ENCODE peak calls at places on chromosomes 1 and 21, in seven cellular contexts. One of them, this sample, is unnamed.

GRCh38 chr1:58755468-58755872 is 28.4 kb downstream of the JUN start:
- DNase-seq in DND-41: peak
- DNase-seq in PC-3: peak
- DNase-seq in lower leg skin: peak
- DNase-seq in chondrocyte: no peak
- DNase-seq in GM23338: no peak
- DNase-seq in choroid plexus epithelial cell: peak
- DNase-seq in this sample: no peak

GRCh38 chr1:27366411-27367159 is at the start of gene MAP3K6:
- DNase-seq in DND-41: peak
- DNase-seq in choroid plexus epithelial cell: peak
- DNase-seq in lower leg skin: peak
- DNase-seq in GM23338: peak
- DNase-seq in chondrocyte: peak
- DNase-seq in PC-3: peak
- DNase-seq in this sample: no peak

GRCh38 chr1:101905298-101905794 is 91.4 kb downstream of the OLFM3 start:
- DNase-seq in chondrocyte: no peak
- DNase-seq in DND-41: no peak
- DNase-seq in lower leg skin: no peak
- DNase-seq in GM23338: no peak
- DNase-seq in PC-3: no peak
- DNase-seq in choroid plexus epithelial cell: no peak
- DNase-seq in this sample: no peak

GRCh38 chr1:78333426-78334012 is 157.3 kb upstream of the PTGFR start:
- DNase-seq in PC-3: peak
- DNase-seq in choroid plexus epithelial cell: peak
- DNase-seq in GM23338: peak
- DNase-seq in DND-41: no peak
- DNase-seq in lower leg skin: no peak
- DNase-seq in chondrocyte: no peak
- DNase-seq in this sample: no peak

GRCh38 chr21:45124596-45124995 is 50.2 kb downstream of the ADARB1 start:
- DNase-seq in DND-41: no peak
- DNase-seq in PC-3: no peak
- DNase-seq in chondrocyte: no peak
- DNase-seq in GM23338: no peak
- DNase-seq in lower leg skin: no peak
- DNase-seq in choroid plexus epithelial cell: no peak
- DNase-seq in this sample: no peak

GRCh38 chr21:42672699-42673458 is 19.5 kb downstream of the PDE9A start:
- DNase-seq in choroid plexus epithelial cell: peak
- DNase-seq in GM23338: no peak
- DNase-seq in lower leg skin: no peak
- DNase-seq in DND-41: no peak
- DNase-seq in PC-3: peak
- DNase-seq in chondrocyte: no peak
- DNase-seq in this sample: no peak

GRCh38 chr1:202274611-202275010 is 67.1 kb downstream of the UBE2T start:
- DNase-seq in choroid plexus epithelial cell: peak
- DNase-seq in chondrocyte: no peak
- DNase-seq in DND-41: peak
- DNase-seq in PC-3: peak
- DNase-seq in lower leg skin: peak
- DNase-seq in GM23338: peak
- DNase-seq in this sample: no peak

GRCh38 chr21:17514124-17514481 is 1.3 kb downstream of the CXADR start:
- DNase-seq in PC-3: peak
- DNase-seq in GM23338: peak
- DNase-seq in DND-41: no peak
- DNase-seq in choroid plexus epithelial cell: peak
- DNase-seq in lower leg skin: no peak
- DNase-seq in chondrocyte: no peak
- DNase-seq in this sample: no peak

GRCh38 chr1:151542710-151543129 is 2.6 kb downstream of the TUFT1 start:
- DNase-seq in DND-41: no peak
- DNase-seq in choroid plexus epithelial cell: no peak
- DNase-seq in GM23338: no peak
- DNase-seq in lower leg skin: peak
- DNase-seq in chondrocyte: no peak
- DNase-seq in PC-3: peak
- DNase-seq in this sample: no peak

GRCh38 chr1:38190978-38191377 is 144.4 kb upstream of the POU3F1 start:
- DNase-seq in chondrocyte: no peak
- DNase-seq in DND-41: no peak
- DNase-seq in PC-3: no peak
- DNase-seq in GM23338: no peak
- DNase-seq in lower leg skin: no peak
- DNase-seq in choroid plexus epithelial cell: no peak
- DNase-seq in this sample: no peak

GRCh38 chr1:183716286-183716685 is 63.2 kb upstream of the APOBEC4 start:
- DNase-seq in choroid plexus epithelial cell: no peak
- DNase-seq in GM23338: no peak
- DNase-seq in PC-3: no peak
- DNase-seq in lower leg skin: no peak
- DNase-seq in DND-41: no peak
- DNase-seq in chondrocyte: no peak
- DNase-seq in this sample: no peak

GRCh38 chr1:38817958-38818705 is 41.4 kb downstream of the RRAGC start:
- DNase-seq in PC-3: no peak
- DNase-seq in chondrocyte: no peak
- DNase-seq in DND-41: no peak
- DNase-seq in lower leg skin: no peak
- DNase-seq in GM23338: peak
- DNase-seq in choroid plexus epithelial cell: no peak
- DNase-seq in this sample: peak

DNA sequence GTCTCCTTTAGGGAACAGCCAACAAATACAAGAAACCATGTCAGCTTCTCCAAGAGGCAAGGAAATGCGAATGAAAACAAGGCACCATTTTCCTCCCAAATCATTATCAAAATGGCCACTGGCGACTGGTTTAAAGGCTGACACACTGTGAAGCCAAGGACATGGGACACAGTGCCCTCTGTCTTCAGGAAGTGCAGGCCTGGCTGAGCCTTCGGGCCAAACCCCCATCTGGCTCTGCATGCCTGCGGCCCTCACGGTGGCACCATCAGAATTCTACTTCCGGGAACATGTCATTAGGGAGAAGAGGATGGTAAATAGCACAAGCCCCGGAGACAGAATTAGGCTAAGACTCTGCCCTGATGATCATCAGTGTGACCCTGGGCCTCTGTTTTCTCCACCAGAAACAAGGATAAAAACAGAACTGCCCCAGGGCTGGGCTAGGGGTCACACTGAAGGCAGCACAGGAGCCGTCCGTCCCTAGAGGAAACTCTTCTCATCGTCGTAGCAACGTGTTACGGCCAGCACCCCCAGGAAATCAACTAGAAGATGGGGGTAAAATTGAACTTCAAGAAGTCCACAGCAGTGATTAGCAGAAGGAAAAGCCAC is 103.5 kb downstream of the NPHP4 start:
- DNase-seq in PC-3: no peak
- DNase-seq in choroid plexus epithelial cell: no peak
- DNase-seq in lower leg skin: no peak
- DNase-seq in DND-41: no peak
- DNase-seq in chondrocyte: no peak
- DNase-seq in GM23338: peak
- DNase-seq in this sample: no peak
- TF ChIP-seq CTCF in PC-3: no peak
- TF ChIP-seq CTCF in choroid plexus epithelial cell: peak
- TF ChIP-seq CTCF in lower leg skin: no peak
- TF ChIP-seq CTCF in DND-41: peak
- TF ChIP-seq CTCF in chondrocyte: peak
- TF ChIP-seq CTCF in GM23338: no peak
- TF ChIP-seq CTCF in this sample: no peak

DNA sequence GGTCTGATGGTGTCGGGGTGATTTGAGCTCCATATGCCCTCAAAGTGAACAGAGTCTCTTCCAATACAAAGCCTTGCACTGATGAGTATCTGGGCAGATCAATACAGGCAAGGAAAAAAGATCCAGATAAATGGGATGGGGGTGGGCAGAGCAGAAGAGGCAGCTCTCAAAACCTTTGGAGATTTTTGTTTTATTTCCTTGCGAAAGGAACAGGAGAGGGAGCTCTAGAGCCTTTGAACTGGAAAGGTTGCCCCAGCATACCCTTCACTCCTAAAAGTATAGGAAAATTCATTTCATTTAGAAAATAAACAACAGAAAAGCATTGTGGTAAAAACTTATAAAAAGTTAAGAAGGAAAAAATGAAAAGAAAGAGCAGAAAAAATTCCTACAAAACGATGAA is 31.4 kb upstream of the OLIG2 start:
- DNase-seq in choroid plexus epithelial cell: peak
- DNase-seq in PC-3: peak
- DNase-seq in DND-41: no peak
- DNase-seq in GM23338: peak
- DNase-seq in chondrocyte: no peak
- DNase-seq in lower leg skin: no peak
- DNase-seq in this sample: no peak
- TF ChIP-seq CTCF in choroid plexus epithelial cell: peak
- TF ChIP-seq CTCF in PC-3: peak
- TF ChIP-seq CTCF in DND-41: peak
- TF ChIP-seq CTCF in GM23338: peak
- TF ChIP-seq CTCF in chondrocyte: peak
- TF ChIP-seq CTCF in lower leg skin: no peak
- TF ChIP-seq CTCF in this sample: no peak

GRCh38 chr1:218350022-218350525 is 4.9 kb downstream of the TGFB2 start:
- DNase-seq in choroid plexus epithelial cell: no peak
- DNase-seq in DND-41: no peak
- DNase-seq in PC-3: no peak
- DNase-seq in chondrocyte: no peak
- DNase-seq in GM23338: no peak
- DNase-seq in lower leg skin: no peak
- DNase-seq in this sample: no peak

GRCh38 chr1:218350909-218351616 is 5.9 kb downstream of the TGFB2 start:
- DNase-seq in lower leg skin: no peak
- DNase-seq in choroid plexus epithelial cell: peak
- DNase-seq in GM23338: no peak
- DNase-seq in PC-3: peak
- DNase-seq in chondrocyte: no peak
- DNase-seq in DND-41: no peak
- DNase-seq in this sample: no peak

GRCh38 chr1:218353656-218354055 is 8.5 kb downstream of the TGFB2 start:
- DNase-seq in DND-41: no peak
- DNase-seq in choroid plexus epithelial cell: no peak
- DNase-seq in PC-3: no peak
- DNase-seq in lower leg skin: no peak
- DNase-seq in chondrocyte: no peak
- DNase-seq in GM23338: no peak
- DNase-seq in this sample: no peak

GRCh38 chr1:218349365-218350021 is 4.4 kb downstream of the TGFB2 start:
- DNase-seq in lower leg skin: no peak
- DNase-seq in PC-3: peak
- DNase-seq in GM23338: no peak
- DNase-seq in DND-41: no peak
- DNase-seq in chondrocyte: no peak
- DNase-seq in choroid plexus epithelial cell: no peak
- DNase-seq in this sample: no peak

GRCh38 chr1:218351617-218352438 is 6.7 kb downstream of the TGFB2 start:
- DNase-seq in GM23338: peak
- DNase-seq in choroid plexus epithelial cell: peak
- DNase-seq in DND-41: peak
- DNase-seq in chondrocyte: no peak
- DNase-seq in PC-3: peak
- DNase-seq in lower leg skin: no peak
- DNase-seq in this sample: peak
- TF ChIP-seq CTCF in GM23338: peak
- TF ChIP-seq CTCF in choroid plexus epithelial cell: peak
- TF ChIP-seq CTCF in DND-41: peak
- TF ChIP-seq CTCF in chondrocyte: peak
- TF ChIP-seq CTCF in PC-3: peak
- TF ChIP-seq CTCF in lower leg skin: no peak
- TF ChIP-seq CTCF in this sample: no peak

GRCh38 chr1:117121589-117122296 is at the start of gene TRIM45:
- DNase-seq in DND-41: peak
- DNase-seq in chondrocyte: peak
- DNase-seq in GM23338: peak
- DNase-seq in PC-3: peak
- DNase-seq in lower leg skin: peak
- DNase-seq in choroid plexus epithelial cell: peak
- DNase-seq in this sample: peak

GRCh38 chr1:117123274-117123673 is 1.7 kb upstream of the TRIM45 start:
- DNase-seq in DND-41: no peak
- DNase-seq in PC-3: no peak
- DNase-seq in GM23338: no peak
- DNase-seq in choroid plexus epithelial cell: no peak
- DNase-seq in chondrocyte: no peak
- DNase-seq in lower leg skin: no peak
- DNase-seq in this sample: no peak

GRCh38 chr1:117118101-117118500 is 3.4 kb downstream of the TRIM45 start:
- DNase-seq in GM23338: no peak
- DNase-seq in lower leg skin: no peak
- DNase-seq in PC-3: no peak
- DNase-seq in choroid plexus epithelial cell: no peak
- DNase-seq in chondrocyte: no peak
- DNase-seq in DND-41: no peak
- DNase-seq in this sample: no peak

GRCh38 chr1:117122297-117123025 is 912 bp upstream of the TRIM45 start:
- DNase-seq in GM23338: no peak
- DNase-seq in choroid plexus epithelial cell: no peak
- DNase-seq in chondrocyte: no peak
- DNase-seq in DND-41: no peak
- DNase-seq in lower leg skin: no peak
- DNase-seq in PC-3: no peak
- DNase-seq in this sample: no peak

GRCh38 chr1:117120774-117121588 is 568 bp downstream of the TRIM45 start:
- DNase-seq in choroid plexus epithelial cell: no peak
- DNase-seq in lower leg skin: no peak
- DNase-seq in PC-3: no peak
- DNase-seq in DND-41: peak
- DNase-seq in chondrocyte: no peak
- DNase-seq in GM23338: peak
- DNase-seq in this sample: no peak
- TF ChIP-seq CTCF in choroid plexus epithelial cell: no peak
- TF ChIP-seq CTCF in lower leg skin: no peak
- TF ChIP-seq CTCF in PC-3: no peak
- TF ChIP-seq CTCF in DND-41: no peak
- TF ChIP-seq CTCF in chondrocyte: no peak
- TF ChIP-seq CTCF in GM23338: no peak
- TF ChIP-seq CTCF in this sample: no peak